ENCODE peak calls at places on chromosomes 6 and 20, in nine cellular contexts. One of them, this sample, is unnamed. For H3K4me1, the result is how much of the 10 kb centered on the place peaks cover.

GRCh38 chr20:60009826-60010616 is 51.8 kb downstream of the CDH26 start:
- DNase-seq in Karpas-422: peak
- DNase-seq in GM23248: peak
- DNase-seq in mammary epithelial cell: no peak
- DNase-seq in MM.1S: no peak
- DNase-seq in H9: peak
- DNase-seq in hepatocyte: no peak
- DNase-seq in HCT116: no peak
- DNase-seq in HepG2: no peak
- DNase-seq in this sample: no peak

GRCh38 chr6:126437225-126437624 is 97.3 kb downstream of the CENPW start:
- DNase-seq in Karpas-422: no peak
- DNase-seq in GM23248: no peak
- DNase-seq in mammary epithelial cell: no peak
- DNase-seq in MM.1S: no peak
- DNase-seq in H9: no peak
- DNase-seq in hepatocyte: no peak
- DNase-seq in HCT116: no peak
- DNase-seq in HepG2: no peak
- DNase-seq in this sample: no peak

GRCh38 chr20:51144476-51144875 is 121.6 kb upstream of the KCNG1 start:
- DNase-seq in Karpas-422: no peak
- DNase-seq in GM23248: no peak
- DNase-seq in mammary epithelial cell: no peak
- DNase-seq in MM.1S: no peak
- DNase-seq in H9: no peak
- DNase-seq in hepatocyte: no peak
- DNase-seq in HCT116: no peak
- DNase-seq in HepG2: no peak
- DNase-seq in this sample: no peak

GRCh38 chr20:33897313-33897912 is 86.3 kb downstream of the CHMP4B start:
- DNase-seq in Karpas-422: no peak
- DNase-seq in GM23248: no peak
- DNase-seq in mammary epithelial cell: no peak
- DNase-seq in MM.1S: no peak
- DNase-seq in H9: no peak
- DNase-seq in hepatocyte: no peak
- DNase-seq in HCT116: peak
- DNase-seq in HepG2: no peak
- DNase-seq in this sample: no peak

GRCh38 chr20:45359069-45359405 is 3.9 kb upstream of the SYS1 start:
- DNase-seq in Karpas-422: no peak
- DNase-seq in GM23248: peak
- DNase-seq in mammary epithelial cell: peak
- DNase-seq in MM.1S: no peak
- DNase-seq in H9: no peak
- DNase-seq in hepatocyte: no peak
- DNase-seq in HCT116: no peak
- DNase-seq in HepG2: no peak
- DNase-seq in this sample: no peak

GRCh38 chr6:22222469-22222868 is 74.4 kb downstream of the PRL start:
- DNase-seq in Karpas-422: no peak
- DNase-seq in GM23248: no peak
- DNase-seq in mammary epithelial cell: no peak
- DNase-seq in MM.1S: no peak
- DNase-seq in H9: peak
- DNase-seq in hepatocyte: no peak
- DNase-seq in HCT116: no peak
- DNase-seq in HepG2: no peak
- DNase-seq in this sample: no peak

GRCh38 chr6:163648868-163649267 is 234.3 kb downstream of the QKI start:
- DNase-seq in Karpas-422: no peak
- DNase-seq in GM23248: no peak
- DNase-seq in mammary epithelial cell: no peak
- DNase-seq in MM.1S: no peak
- DNase-seq in H9: no peak
- DNase-seq in hepatocyte: no peak
- DNase-seq in HCT116: no peak
- DNase-seq in HepG2: no peak
- DNase-seq in this sample: no peak

GRCh38 chr20:2799688-2800589 is 488 bp downstream of the CPXM1 start:
- DNase-seq in Karpas-422: no peak
- DNase-seq in GM23248: peak
- DNase-seq in mammary epithelial cell: no peak
- DNase-seq in MM.1S: no peak
- DNase-seq in H9: peak
- DNase-seq in hepatocyte: peak
- DNase-seq in HCT116: no peak
- DNase-seq in HepG2: no peak
- DNase-seq in this sample: no peak

GRCh38 chr6:154448448-154449096 is 61.9 kb downstream of the CNKSR3 start:
- DNase-seq in Karpas-422: no peak
- DNase-seq in GM23248: peak
- DNase-seq in mammary epithelial cell: no peak
- DNase-seq in MM.1S: no peak
- DNase-seq in H9: no peak
- DNase-seq in hepatocyte: peak
- DNase-seq in HCT116: no peak
- DNase-seq in HepG2: no peak
- DNase-seq in this sample: no peak

GRCh38 chr20:50163570-50164317 is 10.2 kb upstream of the PEDS1 start:
- DNase-seq in Karpas-422: no peak
- DNase-seq in GM23248: peak
- DNase-seq in mammary epithelial cell: peak
- DNase-seq in MM.1S: no peak
- DNase-seq in H9: no peak
- DNase-seq in hepatocyte: no peak
- DNase-seq in HCT116: no peak
- DNase-seq in HepG2: peak
- DNase-seq in this sample: no peak

GRCh38 chr20:63980317-63980805 is 571 bp upstream of the PRPF6 start:
- DNase-seq in Karpas-422: peak
- DNase-seq in GM23248: no peak
- DNase-seq in mammary epithelial cell: peak
- DNase-seq in MM.1S: no peak
- DNase-seq in H9: no peak
- DNase-seq in hepatocyte: peak
- DNase-seq in HCT116: no peak
- DNase-seq in HepG2: peak
- DNase-seq in this sample: no peak

GRCh38 chr20:731891-732560 is 36.3 kb downstream of the SLC52A3 start:
- DNase-seq in Karpas-422: no peak
- DNase-seq in GM23248: peak
- DNase-seq in mammary epithelial cell: no peak
- DNase-seq in MM.1S: no peak
- DNase-seq in H9: no peak
- DNase-seq in hepatocyte: no peak
- DNase-seq in HCT116: no peak
- DNase-seq in HepG2: no peak
- DNase-seq in this sample: no peak

GRCh38 chr6:54377776-54378175 is 69.5 kb downstream of the TINAG start:
- DNase-seq in Karpas-422: no peak
- DNase-seq in GM23248: no peak
- DNase-seq in mammary epithelial cell: no peak
- DNase-seq in MM.1S: no peak
- DNase-seq in H9: no peak
- DNase-seq in hepatocyte: no peak
- DNase-seq in HCT116: no peak
- DNase-seq in HepG2: no peak
- DNase-seq in this sample: no peak

GRCh38 chr6:101758338-101758737 is 364.8 kb downstream of the GRIK2 start:
- DNase-seq in Karpas-422: no peak
- DNase-seq in GM23248: no peak
- DNase-seq in mammary epithelial cell: no peak
- DNase-seq in MM.1S: no peak
- DNase-seq in H9: no peak
- DNase-seq in hepatocyte: no peak
- DNase-seq in HCT116: no peak
- DNase-seq in HepG2: no peak
- DNase-seq in this sample: no peak

DNA sequence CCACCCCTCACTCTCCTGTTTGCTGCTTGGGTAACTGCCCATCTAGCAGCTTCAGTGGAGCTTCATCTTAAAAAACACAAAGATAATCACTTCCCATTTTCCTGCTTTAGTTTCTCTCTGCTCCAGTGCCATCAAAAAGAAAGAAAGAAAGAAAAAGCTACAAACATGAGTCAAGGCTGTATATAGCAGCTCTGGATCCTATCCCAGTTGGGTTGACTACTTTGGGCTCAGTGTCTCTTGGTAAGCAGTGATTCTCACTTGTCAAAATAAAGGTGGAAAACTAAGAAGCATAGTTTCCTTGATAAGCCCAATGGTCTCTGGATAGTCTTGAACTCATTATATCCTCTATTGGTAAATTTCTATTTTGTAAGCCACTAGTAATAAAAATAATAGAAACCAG is 48.8 kb upstream of the SRPK1 start:
- DNase-seq in Karpas-422: no peak
- DNase-seq in GM23248: peak
- DNase-seq in mammary epithelial cell: no peak
- DNase-seq in MM.1S: no peak
- DNase-seq in H9: no peak
- DNase-seq in hepatocyte: no peak
- DNase-seq in HCT116: no peak
- DNase-seq in HepG2: no peak
- DNase-seq in this sample: no peak
- H3K4me2 ChIP-seq in Karpas-422: no peak
- H3K4me2 ChIP-seq in GM23248: peak
- H3K4me2 ChIP-seq in mammary epithelial cell: no peak
- H3K4me2 ChIP-seq in MM.1S: no peak
- H3K4me2 ChIP-seq in H9: no peak
- H3K4me2 ChIP-seq in hepatocyte: no peak
- H3K4me2 ChIP-seq in HCT116: no peak
- H3K4me2 ChIP-seq in HepG2: no peak
- H3K4me2 ChIP-seq in this sample: no peak

GRCh38 chr6:15248451-15249370 is 2.8 kb downstream of the JARID2 start:
- DNase-seq in Karpas-422: peak
- DNase-seq in GM23248: peak
- DNase-seq in mammary epithelial cell: peak
- DNase-seq in MM.1S: peak
- DNase-seq in H9: peak
- DNase-seq in hepatocyte: peak
- DNase-seq in HCT116: peak
- DNase-seq in HepG2: peak
- DNase-seq in this sample: peak
- H2AFZ ChIP-seq in Karpas-422: peak
- H2AFZ ChIP-seq in GM23248: peak
- H2AFZ ChIP-seq in mammary epithelial cell: peak
- H2AFZ ChIP-seq in MM.1S: peak
- H2AFZ ChIP-seq in H9: no peak
- H2AFZ ChIP-seq in hepatocyte: peak
- H2AFZ ChIP-seq in HCT116: no peak
- H2AFZ ChIP-seq in HepG2: no peak
- H2AFZ ChIP-seq in this sample: peak

DNA sequence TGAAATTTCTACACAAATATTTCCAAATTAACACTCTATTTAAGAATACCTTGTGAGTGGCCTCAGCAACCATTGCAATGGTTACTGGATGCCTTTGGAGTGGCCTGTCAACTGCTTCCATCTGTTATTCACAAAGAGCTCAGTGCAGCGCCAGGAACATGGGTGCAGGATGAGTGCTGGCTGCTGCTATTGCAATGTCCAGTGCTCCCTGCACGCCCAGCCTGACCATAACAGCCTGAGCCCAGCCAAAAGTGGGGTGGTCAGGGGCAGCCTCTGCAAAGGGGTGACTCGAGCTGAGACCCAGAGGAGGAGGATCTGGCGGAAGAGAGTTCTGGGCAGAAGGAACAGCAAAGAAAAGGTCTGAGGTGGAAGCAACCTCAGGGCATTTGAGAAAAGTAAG is 18.4 kb downstream of the CASS4 start:
- DNase-seq in Karpas-422: no peak
- DNase-seq in GM23248: peak
- DNase-seq in mammary epithelial cell: no peak
- DNase-seq in MM.1S: no peak
- DNase-seq in H9: no peak
- DNase-seq in hepatocyte: no peak
- DNase-seq in HCT116: no peak
- DNase-seq in HepG2: no peak
- DNase-seq in this sample: no peak
- H3K4me1 ChIP-seq in Karpas-422: under half
- H3K4me1 ChIP-seq in GM23248: half or more
- H3K4me1 ChIP-seq in mammary epithelial cell: under half
- H3K4me1 ChIP-seq in MM.1S: under half
- H3K4me1 ChIP-seq in H9: under half
- H3K4me1 ChIP-seq in hepatocyte: under half
- H3K4me1 ChIP-seq in HCT116: under half
- H3K4me1 ChIP-seq in HepG2: under half
- H3K4me1 ChIP-seq in this sample: under half

GRCh38 chr20:20795721-20796120 is 83.3 kb upstream of the RALGAPA2 start:
- DNase-seq in Karpas-422: no peak
- DNase-seq in GM23248: no peak
- DNase-seq in mammary epithelial cell: no peak
- DNase-seq in MM.1S: no peak
- DNase-seq in H9: no peak
- DNase-seq in hepatocyte: no peak
- DNase-seq in HCT116: no peak
- DNase-seq in HepG2: no peak
- DNase-seq in this sample: no peak

GRCh38 chr20:20797521-20798310 is 85.3 kb upstream of the RALGAPA2 start:
- DNase-seq in Karpas-422: no peak
- DNase-seq in GM23248: no peak
- DNase-seq in mammary epithelial cell: no peak
- DNase-seq in MM.1S: no peak
- DNase-seq in H9: no peak
- DNase-seq in hepatocyte: no peak
- DNase-seq in HCT116: no peak
- DNase-seq in HepG2: no peak
- DNase-seq in this sample: no peak

GRCh38 chr20:20795119-20795518 is 82.7 kb upstream of the RALGAPA2 start:
- DNase-seq in Karpas-422: no peak
- DNase-seq in GM23248: no peak
- DNase-seq in mammary epithelial cell: no peak
- DNase-seq in MM.1S: no peak
- DNase-seq in H9: no peak
- DNase-seq in hepatocyte: no peak
- DNase-seq in HCT116: no peak
- DNase-seq in HepG2: no peak
- DNase-seq in this sample: no peak

GRCh38 chr20:20799913-20800312 is 87.5 kb upstream of the RALGAPA2 start:
- DNase-seq in Karpas-422: no peak
- DNase-seq in GM23248: no peak
- DNase-seq in mammary epithelial cell: no peak
- DNase-seq in MM.1S: no peak
- DNase-seq in H9: no peak
- DNase-seq in hepatocyte: no peak
- DNase-seq in HCT116: no peak
- DNase-seq in HepG2: no peak
- DNase-seq in this sample: no peak

DNA sequence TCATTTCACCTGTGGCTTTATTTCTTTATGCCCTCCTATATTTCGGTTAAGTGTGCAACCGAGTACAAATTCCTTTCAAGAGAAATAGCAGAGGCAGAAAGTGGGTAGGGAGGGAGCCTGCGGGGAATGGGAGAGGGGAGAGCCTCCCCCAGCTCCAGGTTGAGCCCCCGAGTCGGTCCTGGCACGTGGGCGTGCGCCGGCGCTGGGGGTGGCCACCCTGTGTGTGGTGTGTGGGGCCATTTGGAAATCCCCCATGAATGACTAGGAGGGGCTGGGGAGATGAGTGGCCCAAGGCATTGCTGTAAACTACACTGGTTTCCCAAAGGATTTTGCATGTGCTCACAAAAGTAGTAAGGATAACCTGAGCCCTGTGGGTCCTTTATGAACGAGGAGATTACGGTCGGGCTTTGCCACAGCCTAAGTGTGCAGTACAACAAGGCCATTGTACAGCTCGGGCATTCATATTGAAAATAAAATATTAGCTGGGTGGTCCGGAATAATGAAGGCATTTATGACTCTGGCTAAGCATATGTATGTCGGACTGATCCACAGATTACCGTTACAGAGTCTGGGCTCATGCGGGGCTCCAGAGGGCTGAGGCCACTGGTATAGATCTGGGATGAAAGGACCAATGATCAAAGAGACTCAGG is 84.4 kb upstream of the RALGAPA2 start:
- DNase-seq in Karpas-422: no peak
- DNase-seq in GM23248: no peak
- DNase-seq in mammary epithelial cell: no peak
- DNase-seq in MM.1S: no peak
- DNase-seq in H9: no peak
- DNase-seq in hepatocyte: no peak
- DNase-seq in HCT116: no peak
- DNase-seq in HepG2: no peak
- DNase-seq in this sample: no peak
- H3K4me2 ChIP-seq in Karpas-422: no peak
- H3K4me2 ChIP-seq in GM23248: no peak
- H3K4me2 ChIP-seq in mammary epithelial cell: no peak
- H3K4me2 ChIP-seq in MM.1S: no peak
- H3K4me2 ChIP-seq in H9: no peak
- H3K4me2 ChIP-seq in hepatocyte: no peak
- H3K4me2 ChIP-seq in HCT116: no peak
- H3K4me2 ChIP-seq in HepG2: no peak
- H3K4me2 ChIP-seq in this sample: no peak

This sample was measured in DND-41.